ENCODE peak calls at places on chromosomes 7 and 10, in four cellular contexts. One of them, this sample, is unnamed. For H3K27me3 and H4K20me1, the result is how much of the 10 kb centered on the place peaks cover.

GRCh38 chr7:74037609-74038008 is 9.6 kb downstream of the ELN start:
- DNase-seq in fibroblast of lung: no peak
- DNase-seq in GM23248: no peak
- DNase-seq in PC-9: no peak
- DNase-seq in this sample: no peak

GRCh38 chr7:158255156-158255555 is 332.5 kb downstream of the PTPRN2 start:
- DNase-seq in fibroblast of lung: no peak
- DNase-seq in GM23248: no peak
- DNase-seq in PC-9: no peak
- DNase-seq in this sample: no peak

GRCh38 chr10:132576671-132577349 is 39.2 kb downstream of the INPP5A start:
- DNase-seq in fibroblast of lung: no peak
- DNase-seq in GM23248: no peak
- DNase-seq in PC-9: no peak
- DNase-seq in this sample: no peak

GRCh38 chr7:34846976-34847375 is 189.0 kb downstream of the NPSR1 start:
- DNase-seq in fibroblast of lung: peak
- DNase-seq in GM23248: no peak
- DNase-seq in PC-9: no peak
- DNase-seq in this sample: no peak

GRCh38 chr10:131947631-131948347 is 33.9 kb downstream of the BNIP3 start:
- DNase-seq in fibroblast of lung: peak
- DNase-seq in GM23248: peak
- DNase-seq in PC-9: peak
- DNase-seq in this sample: no peak

GRCh38 chr7:102450242-102450641 is 14.4 kb downstream of the ALKBH4 start:
- DNase-seq in fibroblast of lung: no peak
- DNase-seq in GM23248: no peak
- DNase-seq in PC-9: no peak
- DNase-seq in this sample: no peak

GRCh38 chr7:133746305-133746704 is 380.8 kb upstream of the LRGUK start:
- DNase-seq in fibroblast of lung: no peak
- DNase-seq in GM23248: no peak
- DNase-seq in PC-9: no peak
- DNase-seq in this sample: no peak

GRCh38 chr7:123782071-123782798 is 33.4 kb upstream of the WASL start:
- DNase-seq in fibroblast of lung: no peak
- DNase-seq in GM23248: no peak
- DNase-seq in PC-9: no peak
- DNase-seq in this sample: no peak

GRCh38 chr10:129793479-129793878 is 170.6 kb downstream of the EBF3 start:
- DNase-seq in fibroblast of lung: no peak
- DNase-seq in GM23248: no peak
- DNase-seq in PC-9: no peak
- DNase-seq in this sample: no peak

GRCh38 chr7:121279060-121279620 is 49.7 kb upstream of the WNT16 start:
- DNase-seq in fibroblast of lung: peak
- DNase-seq in GM23248: no peak
- DNase-seq in PC-9: no peak
- DNase-seq in this sample: no peak

GRCh38 chr7:10931161-10931560 is 42.5 kb upstream of the PHF14 start:
- DNase-seq in fibroblast of lung: no peak
- DNase-seq in GM23248: no peak
- DNase-seq in PC-9: no peak
- DNase-seq in this sample: no peak

GRCh38 chr7:19969859-19970493 is 196.6 kb upstream of the TMEM196 start:
- DNase-seq in fibroblast of lung: peak
- DNase-seq in GM23248: peak
- DNase-seq in PC-9: peak
- DNase-seq in this sample: peak

GRCh38 chr10:43417950-43418768 is 9.2 kb upstream of the HNRNPF start:
- DNase-seq in fibroblast of lung: no peak
- DNase-seq in GM23248: no peak
- DNase-seq in PC-9: no peak
- DNase-seq in this sample: no peak

GRCh38 chr10:78692071-78692470 is 376.7 kb upstream of the ZMIZ1 start:
- DNase-seq in fibroblast of lung: no peak
- DNase-seq in GM23248: no peak
- DNase-seq in PC-9: no peak
- DNase-seq in this sample: no peak

GRCh38 chr7:140084972-140085371 is 22.2 kb upstream of the PARP12 start:
- DNase-seq in fibroblast of lung: no peak
- DNase-seq in GM23248: no peak
- DNase-seq in PC-9: no peak
- DNase-seq in this sample: no peak

GRCh38 chr7:97298561-97298960 is 181.1 kb downstream of the SDHAF3 start:
- DNase-seq in fibroblast of lung: peak
- DNase-seq in GM23248: no peak
- DNase-seq in PC-9: no peak
- DNase-seq in this sample: no peak

GRCh38 chr10:68096913-68097509 is 12.3 kb upstream of the MYPN start:
- DNase-seq in fibroblast of lung: peak
- DNase-seq in GM23248: peak
- DNase-seq in PC-9: peak
- DNase-seq in this sample: peak

GRCh38 chr7:86747698-86748097 is 104.0 kb downstream of the GRM3 start:
- DNase-seq in fibroblast of lung: no peak
- DNase-seq in GM23248: no peak
- DNase-seq in PC-9: no peak
- DNase-seq in this sample: no peak

GRCh38 chr10:70491614-70492013 is 13.0 kb downstream of the PALD1 start:
- DNase-seq in fibroblast of lung: no peak
- DNase-seq in GM23248: no peak
- DNase-seq in PC-9: no peak
- DNase-seq in this sample: no peak

GRCh38 chr10:43782814-43783213 is 134.1 kb upstream of the ZNF32 start:
- DNase-seq in fibroblast of lung: no peak
- DNase-seq in GM23248: no peak
- DNase-seq in PC-9: no peak
- DNase-seq in this sample: no peak

GRCh38 chr10:106931159-106931852 is 233.2 kb downstream of the SORCS1 start:
- DNase-seq in fibroblast of lung: no peak
- DNase-seq in GM23248: no peak
- DNase-seq in PC-9: no peak
- DNase-seq in this sample: peak

GRCh38 chr7:83452256-83452655 is 196.7 kb downstream of the SEMA3E start:
- DNase-seq in fibroblast of lung: no peak
- DNase-seq in GM23248: no peak
- DNase-seq in PC-9: no peak
- DNase-seq in this sample: no peak

GRCh38 chr10:5461914-5462840 is 37.2 kb downstream of the CALML5 start:
- DNase-seq in fibroblast of lung: peak
- DNase-seq in GM23248: peak
- DNase-seq in PC-9: no peak
- DNase-seq in this sample: no peak

GRCh38 chr7:101690061-101690460 is 61.0 kb upstream of the MYL10 start:
- DNase-seq in fibroblast of lung: peak
- DNase-seq in GM23248: peak
- DNase-seq in PC-9: no peak
- DNase-seq in this sample: peak

GRCh38 chr10:106424076-106424475 is 740.4 kb downstream of the SORCS1 start:
- DNase-seq in fibroblast of lung: peak
- DNase-seq in GM23248: peak
- DNase-seq in PC-9: no peak
- DNase-seq in this sample: no peak

GRCh38 chr10:12180221-12180974 is 15.3 kb downstream of the NUDT5 start:
- DNase-seq in fibroblast of lung: no peak
- DNase-seq in GM23248: no peak
- DNase-seq in PC-9: no peak
- DNase-seq in this sample: peak

GRCh38 chr10:120794390-120794789 is 56.8 kb upstream of the WDR11 start:
- DNase-seq in fibroblast of lung: no peak
- DNase-seq in GM23248: no peak
- DNase-seq in PC-9: no peak
- DNase-seq in this sample: no peak

GRCh38 chr7:29483219-29484104 is 80.2 kb upstream of the PRR15 start:
- DNase-seq in fibroblast of lung: no peak
- DNase-seq in GM23248: no peak
- DNase-seq in PC-9: no peak
- DNase-seq in this sample: no peak

GRCh38 chr10:88114368-88114767 is 250.9 kb downstream of the PTEN start:
- DNase-seq in fibroblast of lung: peak
- DNase-seq in GM23248: peak
- DNase-seq in PC-9: no peak
- DNase-seq in this sample: peak

GRCh38 chr10:12594448-12594944 is 245.1 kb downstream of the CAMK1D start:
- DNase-seq in fibroblast of lung: no peak
- DNase-seq in GM23248: no peak
- DNase-seq in PC-9: no peak
- DNase-seq in this sample: no peak

GRCh38 chr10:77201135-77202111 is 436.2 kb downstream of the KCNMA1 start:
- DNase-seq in fibroblast of lung: no peak
- DNase-seq in GM23248: no peak
- DNase-seq in PC-9: no peak
- DNase-seq in this sample: no peak

GRCh38 chr7:50396856-50397255 is 53.3 kb downstream of the FIGNL1 start:
- DNase-seq in fibroblast of lung: no peak
- DNase-seq in GM23248: no peak
- DNase-seq in PC-9: no peak
- DNase-seq in this sample: no peak

GRCh38 chr7:13291010-13291409 is 603.6 kb downstream of the ARL4A start:
- DNase-seq in fibroblast of lung: peak
- DNase-seq in GM23248: peak
- DNase-seq in PC-9: no peak
- DNase-seq in this sample: no peak

GRCh38 chr7:76267107-76267834 is 35.2 kb upstream of the HSPB1 start:
- DNase-seq in fibroblast of lung: no peak
- DNase-seq in GM23248: no peak
- DNase-seq in PC-9: no peak
- DNase-seq in this sample: no peak

GRCh38 chr10:63068246-63068645 is 64.9 kb upstream of the NRBF2 start:
- DNase-seq in fibroblast of lung: peak
- DNase-seq in GM23248: peak
- DNase-seq in PC-9: no peak
- DNase-seq in this sample: no peak

DNA sequence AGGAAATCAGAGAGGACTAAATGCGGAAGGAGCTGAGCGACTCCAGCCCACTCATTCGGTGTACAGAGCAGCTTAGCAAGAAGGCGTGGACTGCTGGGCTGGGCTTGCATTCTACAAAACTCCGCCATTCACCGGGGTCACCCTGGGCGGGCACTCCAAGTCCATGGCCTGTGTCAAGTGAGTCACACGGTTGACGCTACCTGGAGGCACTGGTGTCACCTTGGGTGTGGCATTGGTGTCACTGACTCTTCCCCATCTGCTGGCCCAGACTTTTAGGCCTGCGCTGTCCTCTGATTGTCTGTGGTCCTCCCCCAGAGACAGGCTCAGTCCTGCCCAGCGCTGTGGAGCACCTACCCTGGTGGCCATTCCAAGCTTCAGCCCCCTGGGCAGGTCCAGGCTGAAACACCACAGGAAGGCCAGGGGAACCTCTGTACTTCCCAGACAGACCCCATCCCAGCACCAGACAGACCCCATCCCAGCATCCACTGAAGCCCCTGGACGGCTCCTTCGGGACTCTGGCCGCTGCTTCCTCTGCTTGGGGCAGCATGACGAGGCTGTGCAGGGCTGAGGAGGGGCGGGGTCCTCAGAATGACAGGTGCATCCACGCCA is 30.6 kb upstream of the CNPY1 start:
- DNase-seq in fibroblast of lung: no peak
- DNase-seq in GM23248: no peak
- DNase-seq in PC-9: peak
- DNase-seq in this sample: peak
- TF ChIP-seq EZH2 in fibroblast of lung: no peak
- TF ChIP-seq EZH2 in GM23248: no peak
- TF ChIP-seq EZH2 in PC-9: no peak
- TF ChIP-seq EZH2 in this sample: no peak

DNA sequence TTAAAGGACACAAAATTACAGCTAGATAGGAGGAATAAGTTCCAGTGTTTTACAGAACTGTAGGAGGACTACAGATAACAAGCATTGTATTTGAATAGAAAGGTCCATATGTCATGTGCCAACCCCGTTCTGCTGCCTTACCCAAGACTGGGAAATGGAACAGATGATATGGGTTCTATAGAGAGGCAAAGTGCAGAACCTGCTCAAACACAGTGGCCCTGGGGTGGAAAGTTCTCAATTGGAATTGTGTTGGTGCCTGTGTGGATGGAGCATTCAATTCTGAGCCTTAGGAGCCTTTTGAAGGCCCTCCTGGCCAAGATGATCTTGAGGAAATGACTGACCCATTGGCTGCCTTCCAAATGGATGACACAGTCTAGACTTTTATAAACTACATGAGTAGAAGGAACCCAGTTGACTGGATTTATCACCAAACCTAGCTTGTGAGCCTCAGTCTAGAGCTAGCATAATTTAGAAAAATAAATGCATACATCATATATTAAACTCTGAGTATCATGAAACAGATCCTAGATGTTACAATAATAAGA is 4.1 kb upstream of the PRSS1 start:
- DNase-seq in fibroblast of lung: peak
- DNase-seq in GM23248: peak
- DNase-seq in PC-9: no peak
- DNase-seq in this sample: no peak
- H3K27me3 ChIP-seq in fibroblast of lung: under half
- H3K27me3 ChIP-seq in GM23248: under half
- H3K27me3 ChIP-seq in PC-9: under half
- H3K27me3 ChIP-seq in this sample: under half

GRCh38 chr10:102552533-102552932 is 48.8 kb downstream of the SUFU start:
- DNase-seq in fibroblast of lung: no peak
- DNase-seq in GM23248: no peak
- DNase-seq in PC-9: no peak
- DNase-seq in this sample: no peak

GRCh38 chr10:102555781-102556328 is 52.1 kb downstream of the SUFU start:
- DNase-seq in fibroblast of lung: peak
- DNase-seq in GM23248: peak
- DNase-seq in PC-9: no peak
- DNase-seq in this sample: peak

GRCh38 chr10:102553771-102554170 is 50.0 kb downstream of the SUFU start:
- DNase-seq in fibroblast of lung: no peak
- DNase-seq in GM23248: no peak
- DNase-seq in PC-9: no peak
- DNase-seq in this sample: no peak

GRCh38 chr10:102557569-102557968 is 53.8 kb downstream of the SUFU start:
- DNase-seq in fibroblast of lung: no peak
- DNase-seq in GM23248: no peak
- DNase-seq in PC-9: no peak
- DNase-seq in this sample: no peak

DNA sequence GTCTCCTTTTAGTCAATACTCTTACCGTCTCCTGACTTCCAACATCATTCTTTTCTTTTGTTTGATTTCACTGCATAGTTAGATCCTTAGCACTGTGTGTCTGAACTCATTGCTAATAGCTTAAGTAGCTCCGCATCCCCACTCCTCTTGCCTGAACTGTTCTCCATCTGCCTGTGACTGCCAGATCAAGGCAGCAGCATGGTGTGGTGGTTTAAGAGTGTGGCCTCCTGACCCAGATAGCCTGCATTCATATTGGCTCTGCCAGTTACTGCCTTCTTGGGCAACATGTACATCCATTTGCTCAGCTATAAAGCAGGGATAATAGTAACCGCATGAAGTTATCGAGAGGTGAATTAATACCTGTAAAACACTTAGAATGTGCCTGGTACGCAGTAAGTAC is 50.8 kb downstream of the SUFU start:
- DNase-seq in fibroblast of lung: no peak
- DNase-seq in GM23248: no peak
- DNase-seq in PC-9: no peak
- DNase-seq in this sample: no peak
- H4K20me1 ChIP-seq in fibroblast of lung: under half
- H4K20me1 ChIP-seq in GM23248: under half
- H4K20me1 ChIP-seq in PC-9: under half
- H4K20me1 ChIP-seq in this sample: under half

GRCh38 chr7:16420649-16421332 is 547 bp downstream of the CRPPA start:
- DNase-seq in fibroblast of lung: peak
- DNase-seq in GM23248: peak
- DNase-seq in PC-9: peak
- DNase-seq in this sample: peak
- TF ChIP-seq EZH2 in fibroblast of lung: no peak
- TF ChIP-seq EZH2 in GM23248: no peak
- TF ChIP-seq EZH2 in PC-9: no peak
- TF ChIP-seq EZH2 in this sample: no peak